ENCODE peak calls at places on chromosomes 6 and 20, in nine cellular contexts. One of them, this sample, is unnamed. For H3K4me1 and H3K9me3, the result is how much of the 10 kb centered on the place peaks cover.

GRCh38 chr20:48010623-48011022 is 225.3 kb upstream of the SULF2 start:
- DNase-seq in right cardiac atrium: no peak
- DNase-seq in CD8-positive, alpha-beta T cell: no peak
- DNase-seq in esophagus muscularis mucosa: no peak
- DNase-seq in hepatocyte: no peak
- DNase-seq in prostate gland: no peak
- DNase-seq in aorta: no peak
- DNase-seq in cardiac muscle cell: no peak
- DNase-seq in pancreas: no peak
- DNase-seq in this sample: no peak

GRCh38 chr6:38687043-38687353 is 15.9 kb downstream of the GLO1 start:
- DNase-seq in right cardiac atrium: no peak
- DNase-seq in CD8-positive, alpha-beta T cell: no peak
- DNase-seq in esophagus muscularis mucosa: no peak
- DNase-seq in hepatocyte: no peak
- DNase-seq in prostate gland: no peak
- DNase-seq in aorta: no peak
- DNase-seq in cardiac muscle cell: no peak
- DNase-seq in pancreas: no peak
- DNase-seq in this sample: no peak

GRCh38 chr6:155314773-155315515 is 660 bp upstream of the TFB1M start:
- DNase-seq in right cardiac atrium: peak
- DNase-seq in CD8-positive, alpha-beta T cell: no peak
- DNase-seq in esophagus muscularis mucosa: no peak
- DNase-seq in hepatocyte: peak
- DNase-seq in prostate gland: no peak
- DNase-seq in aorta: peak
- DNase-seq in cardiac muscle cell: peak
- DNase-seq in pancreas: peak
- DNase-seq in this sample: no peak

GRCh38 chr20:31860431-31861345 is 9.6 kb downstream of the DUSP15 start:
- DNase-seq in right cardiac atrium: peak
- DNase-seq in CD8-positive, alpha-beta T cell: no peak
- DNase-seq in esophagus muscularis mucosa: no peak
- DNase-seq in hepatocyte: peak
- DNase-seq in prostate gland: peak
- DNase-seq in aorta: peak
- DNase-seq in cardiac muscle cell: peak
- DNase-seq in pancreas: no peak
- DNase-seq in this sample: no peak

GRCh38 chr6:152070556-152070955 is 263.1 kb downstream of the ESR1 start:
- DNase-seq in right cardiac atrium: no peak
- DNase-seq in CD8-positive, alpha-beta T cell: no peak
- DNase-seq in esophagus muscularis mucosa: no peak
- DNase-seq in hepatocyte: no peak
- DNase-seq in prostate gland: no peak
- DNase-seq in aorta: no peak
- DNase-seq in cardiac muscle cell: no peak
- DNase-seq in pancreas: no peak
- DNase-seq in this sample: no peak

GRCh38 chr6:47419621-47420020 is 58.0 kb upstream of the CD2AP start:
- DNase-seq in right cardiac atrium: no peak
- DNase-seq in CD8-positive, alpha-beta T cell: no peak
- DNase-seq in esophagus muscularis mucosa: no peak
- DNase-seq in hepatocyte: peak
- DNase-seq in prostate gland: no peak
- DNase-seq in aorta: no peak
- DNase-seq in cardiac muscle cell: no peak
- DNase-seq in pancreas: no peak
- DNase-seq in this sample: no peak

GRCh38 chr6:113856571-113857564 is at the start of gene MARCKS:
- DNase-seq in right cardiac atrium: peak
- DNase-seq in CD8-positive, alpha-beta T cell: no peak
- DNase-seq in esophagus muscularis mucosa: no peak
- DNase-seq in hepatocyte: peak
- DNase-seq in prostate gland: peak
- DNase-seq in aorta: peak
- DNase-seq in cardiac muscle cell: peak
- DNase-seq in pancreas: peak
- DNase-seq in this sample: no peak

GRCh38 chr6:168373389-168373788 is 53.8 kb upstream of the DACT2 start:
- DNase-seq in right cardiac atrium: no peak
- DNase-seq in CD8-positive, alpha-beta T cell: no peak
- DNase-seq in esophagus muscularis mucosa: no peak
- DNase-seq in hepatocyte: no peak
- DNase-seq in prostate gland: no peak
- DNase-seq in aorta: peak
- DNase-seq in cardiac muscle cell: no peak
- DNase-seq in pancreas: no peak
- DNase-seq in this sample: no peak

GRCh38 chr6:15691250-15691869 is 28.5 kb upstream of the DTNBP1 start:
- DNase-seq in right cardiac atrium: peak
- DNase-seq in CD8-positive, alpha-beta T cell: peak
- DNase-seq in esophagus muscularis mucosa: peak
- DNase-seq in hepatocyte: peak
- DNase-seq in prostate gland: peak
- DNase-seq in aorta: peak
- DNase-seq in cardiac muscle cell: peak
- DNase-seq in pancreas: peak
- DNase-seq in this sample: peak

GRCh38 chr6:93318127-93318526 is 101.2 kb downstream of the EPHA7 start:
- DNase-seq in right cardiac atrium: no peak
- DNase-seq in CD8-positive, alpha-beta T cell: no peak
- DNase-seq in esophagus muscularis mucosa: no peak
- DNase-seq in hepatocyte: no peak
- DNase-seq in prostate gland: no peak
- DNase-seq in aorta: no peak
- DNase-seq in cardiac muscle cell: no peak
- DNase-seq in pancreas: no peak
- DNase-seq in this sample: no peak

GRCh38 chr20:40797425-40797824 is 108.4 kb upstream of the MAFB start:
- DNase-seq in right cardiac atrium: no peak
- DNase-seq in CD8-positive, alpha-beta T cell: peak
- DNase-seq in esophagus muscularis mucosa: no peak
- DNase-seq in hepatocyte: peak
- DNase-seq in prostate gland: no peak
- DNase-seq in aorta: no peak
- DNase-seq in cardiac muscle cell: peak
- DNase-seq in pancreas: no peak
- DNase-seq in this sample: no peak

DNA sequence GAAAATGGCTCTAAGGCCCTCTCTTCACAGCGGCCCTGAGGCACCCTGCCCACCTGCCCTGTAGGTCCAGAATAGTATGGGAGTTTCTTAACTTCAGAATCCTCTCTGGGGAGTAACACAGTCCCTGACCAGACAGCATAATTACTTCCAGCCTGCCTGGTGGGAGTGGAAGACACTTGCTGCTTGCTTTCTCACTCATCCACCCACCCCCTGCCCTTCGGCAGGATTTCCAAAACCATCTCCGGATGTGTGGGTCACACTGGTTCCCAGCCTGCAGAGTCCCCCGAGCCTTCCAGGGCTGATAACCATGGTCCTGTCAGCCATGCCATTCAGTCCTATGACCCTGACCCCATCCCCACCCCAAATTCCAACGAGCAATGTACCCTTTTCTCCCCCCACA is 5.4 kb downstream of the SLC29A1 start:
- DNase-seq in right cardiac atrium: no peak
- DNase-seq in CD8-positive, alpha-beta T cell: no peak
- DNase-seq in esophagus muscularis mucosa: no peak
- DNase-seq in hepatocyte: no peak
- DNase-seq in prostate gland: no peak
- DNase-seq in aorta: no peak
- DNase-seq in cardiac muscle cell: no peak
- DNase-seq in pancreas: no peak
- DNase-seq in this sample: no peak
- H3K4me1 ChIP-seq in right cardiac atrium: under half
- H3K4me1 ChIP-seq in CD8-positive, alpha-beta T cell: under half
- H3K4me1 ChIP-seq in esophagus muscularis mucosa: half or more
- H3K4me1 ChIP-seq in hepatocyte: under half
- H3K4me1 ChIP-seq in prostate gland: under half
- H3K4me1 ChIP-seq in aorta: under half
- H3K4me1 ChIP-seq in cardiac muscle cell: under half
- H3K4me1 ChIP-seq in pancreas: under half
- H3K4me1 ChIP-seq in this sample: under half

DNA sequence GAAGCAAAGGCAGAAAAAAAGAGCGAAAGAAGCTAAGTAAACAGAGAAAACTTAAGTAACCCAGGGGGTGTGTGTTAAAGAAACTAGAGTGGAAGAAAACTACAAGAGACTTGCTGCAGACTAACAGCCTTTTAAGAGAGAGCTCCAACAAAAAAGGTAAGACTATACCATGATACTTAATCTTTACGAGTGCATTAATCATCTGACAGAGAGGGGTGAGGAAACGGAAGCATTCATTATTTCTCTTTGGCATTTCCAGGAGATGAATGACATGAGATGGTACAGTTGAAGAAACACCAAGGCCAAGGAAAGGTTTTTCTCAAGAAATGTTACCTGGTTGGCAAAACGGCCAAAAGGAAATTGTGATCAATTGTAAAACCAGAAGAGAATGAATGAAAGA is 906.8 kb downstream of the QKI start:
- DNase-seq in right cardiac atrium: no peak
- DNase-seq in CD8-positive, alpha-beta T cell: no peak
- DNase-seq in esophagus muscularis mucosa: no peak
- DNase-seq in hepatocyte: no peak
- DNase-seq in prostate gland: no peak
- DNase-seq in aorta: no peak
- DNase-seq in cardiac muscle cell: no peak
- DNase-seq in pancreas: no peak
- DNase-seq in this sample: no peak
- H3K9me3 ChIP-seq in right cardiac atrium: under half
- H3K9me3 ChIP-seq in CD8-positive, alpha-beta T cell: under half
- H3K9me3 ChIP-seq in esophagus muscularis mucosa: under half
- H3K9me3 ChIP-seq in hepatocyte: under half
- H3K9me3 ChIP-seq in prostate gland: under half
- H3K9me3 ChIP-seq in aorta: under half
- H3K9me3 ChIP-seq in cardiac muscle cell: under half
- H3K9me3 ChIP-seq in pancreas: under half
- H3K9me3 ChIP-seq in this sample: under half

DNA sequence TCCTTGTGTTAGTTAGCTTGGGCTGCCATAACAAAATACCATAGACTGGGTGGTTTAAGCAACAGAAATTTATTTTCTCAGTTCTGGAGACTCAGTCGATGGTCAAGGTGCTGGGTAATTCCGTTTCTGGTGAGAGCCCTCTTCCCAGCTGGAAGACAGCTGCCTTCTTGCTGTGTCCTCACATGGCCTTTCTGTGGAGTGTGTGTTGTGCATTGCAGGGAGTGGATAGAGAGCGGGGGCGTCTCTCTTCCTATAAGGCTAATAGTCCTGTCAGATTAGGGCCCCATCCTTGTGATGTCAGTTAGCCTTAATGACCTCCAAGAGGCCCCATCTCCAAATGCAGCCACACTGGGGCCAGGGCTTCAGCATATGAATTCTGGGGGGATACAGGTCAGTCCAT is 19.2 kb downstream of the CHMP4B start:
- DNase-seq in right cardiac atrium: no peak
- DNase-seq in CD8-positive, alpha-beta T cell: no peak
- DNase-seq in esophagus muscularis mucosa: no peak
- DNase-seq in hepatocyte: no peak
- DNase-seq in prostate gland: no peak
- DNase-seq in aorta: no peak
- DNase-seq in cardiac muscle cell: peak
- DNase-seq in pancreas: no peak
- DNase-seq in this sample: no peak
- H3K4me1 ChIP-seq in right cardiac atrium: under half
- H3K4me1 ChIP-seq in CD8-positive, alpha-beta T cell: under half
- H3K4me1 ChIP-seq in esophagus muscularis mucosa: half or more
- H3K4me1 ChIP-seq in hepatocyte: half or more
- H3K4me1 ChIP-seq in prostate gland: under half
- H3K4me1 ChIP-seq in aorta: under half
- H3K4me1 ChIP-seq in cardiac muscle cell: half or more
- H3K4me1 ChIP-seq in pancreas: half or more
- H3K4me1 ChIP-seq in this sample: under half

GRCh38 chr20:95215-95614 is 7.7 kb downstream of the DEFB125 start:
- DNase-seq in right cardiac atrium: no peak
- DNase-seq in CD8-positive, alpha-beta T cell: no peak
- DNase-seq in esophagus muscularis mucosa: no peak
- DNase-seq in hepatocyte: no peak
- DNase-seq in prostate gland: no peak
- DNase-seq in aorta: no peak
- DNase-seq in cardiac muscle cell: no peak
- DNase-seq in pancreas: no peak
- DNase-seq in this sample: no peak
- H3K9me3 ChIP-seq in right cardiac atrium: under half
- H3K9me3 ChIP-seq in CD8-positive, alpha-beta T cell: under half
- H3K9me3 ChIP-seq in esophagus muscularis mucosa: under half
- H3K9me3 ChIP-seq in hepatocyte: under half
- H3K9me3 ChIP-seq in prostate gland: under half
- H3K9me3 ChIP-seq in aorta: under half
- H3K9me3 ChIP-seq in cardiac muscle cell: under half
- H3K9me3 ChIP-seq in pancreas: under half
- H3K9me3 ChIP-seq in this sample: under half

This sample was measured in iPS DF 6.9.